ENCODE peak calls at places on chromosomes 2 and 18, in six cellular contexts. Q is H1, T is adrenal gland, J is uterus, S is transverse colon, L is vagina. Y is an unnamed sample. For H3K36me3, the result is how much of the 10 kb centered on the place peaks cover.

GRCh38 chr2:176280156-176280555 is 10.9 kb downstream of the MTX2 start:
- DNase-seq in Q (no peak), T (no peak), J (no peak), S (no peak), L (no peak), Y (no peak)

GRCh38 chr2:123514808-123515207 is 510.3 kb upstream of the CNTNAP5 start:
- DNase-seq in Q (no peak), T (no peak), J (no peak), S (no peak), L (no peak), Y (no peak)

GRCh38 chr2:230873670-230874401 is 9.1 kb downstream of the ITM2C start:
- DNase-seq in Q (peak), T (no peak), J (no peak), S (peak), L (no peak), Y (no peak)

GRCh38 chr2:3780477-3781402 is 77.4 kb downstream of the DCDC2C start:
- DNase-seq in Q (peak), T (peak), J (no peak), S (peak), L (no peak), Y (peak)

GRCh38 chr2:23346029-23346428 is 39.0 kb upstream of the KLHL29 start:
- DNase-seq in Q (no peak), T (no peak), J (no peak), S (no peak), L (no peak), Y (no peak)

GRCh38 chr2:84481702-84482101 is 22.6 kb upstream of the SUCLG1 start:
- DNase-seq in Q (no peak), T (no peak), J (no peak), S (no peak), L (no peak), Y (no peak)

GRCh38 chr2:223979730-223980396 is 22.6 kb downstream of the MRPL44 start:
- DNase-seq in Q (no peak), T (no peak), J (no peak), S (no peak), L (no peak), Y (no peak)

GRCh38 chr2:233079953-233080835 is 20.1 kb downstream of the INPP5D start:
- DNase-seq in Q (no peak), T (no peak), J (no peak), S (no peak), L (no peak), Y (no peak)

GRCh38 chr18:11391636-11392035 is 217.8 kb upstream of the SLC35G4 start:
- DNase-seq in Q (no peak), T (no peak), J (no peak), S (no peak), L (no peak), Y (no peak)

GRCh38 chr18:75247041-75247551 is 36.5 kb downstream of the TSHZ1 start:
- DNase-seq in Q (no peak), T (no peak), J (no peak), S (no peak), L (no peak), Y (no peak)

GRCh38 chr2:177518754-177519153 is 126.2 kb downstream of the AGPS start:
- DNase-seq in Q (no peak), T (no peak), J (no peak), S (no peak), L (no peak), Y (no peak)

GRCh38 chr18:73688851-73689659 is 458.6 kb downstream of the FBXO15 start:
- DNase-seq in Q (no peak), T (no peak), J (no peak), S (no peak), L (no peak), Y (no peak)

GRCh38 chr2:127429844-127430425 is 11.7 kb downstream of the PROC start:
- DNase-seq in Q (peak), T (no peak), J (no peak), S (no peak), L (peak), Y (no peak)

GRCh38 chr2:12488365-12488972 is 228.3 kb upstream of the TRIB2 start:
- DNase-seq in Q (no peak), T (no peak), J (no peak), S (no peak), L (no peak), Y (no peak)

GRCh38 chr18:12531747-12532146 is 124.0 kb downstream of the PRELID3A start:
- DNase-seq in Q (no peak), T (no peak), J (no peak), S (no peak), L (no peak), Y (no peak)

GRCh38 chr2:179186126-179186525 is 78.5 kb downstream of the SESTD1 start:
- DNase-seq in Q (no peak), T (no peak), J (no peak), S (no peak), L (no peak), Y (no peak)

GRCh38 chr18:3451989-3452749 is 2.2 kb downstream of the TGIF1 start:
- DNase-seq in Q (peak), T (peak), J (peak), S (peak), L (no peak), Y (peak)

GRCh38 chr2:241743620-241744019 is 9.2 kb downstream of the D2HGDH start:
- DNase-seq in Q (no peak), T (no peak), J (no peak), S (no peak), L (no peak), Y (no peak)

GRCh38 chr2:203625712-203626111 is 80.7 kb upstream of the CD28 start:
- DNase-seq in Q (no peak), T (no peak), J (no peak), S (no peak), L (no peak), Y (no peak)

GRCh38 chr18:24370120-24370519 is 27.5 kb downstream of the OSBPL1A start:
- DNase-seq in Q (peak), T (no peak), J (no peak), S (no peak), L (no peak), Y (no peak)

GRCh38 chr2:164831180-164831579 is 10.4 kb downstream of the COBLL1 start:
- DNase-seq in Q (no peak), T (no peak), J (no peak), S (no peak), L (no peak), Y (no peak)

GRCh38 chr2:241943209-241943850 is 73.8 kb downstream of the RTP5 start:
- DNase-seq in Q (no peak), T (no peak), J (no peak), S (no peak), L (no peak), Y (peak)

GRCh38 chr2:89833116-89833779 is 1141.8 kb downstream of the RPIA start:
- DNase-seq in Q (no peak), T (no peak), J (no peak), S (no peak), L (no peak), Y (no peak)

GRCh38 chr2:128834853-128835252 is 516.2 kb upstream of the HS6ST1 start:
- DNase-seq in Q (no peak), T (no peak), J (no peak), S (no peak), L (no peak), Y (no peak)

GRCh38 chr2:168208652-168209051 is 38.7 kb downstream of the STK39 start:
- DNase-seq in Q (no peak), T (no peak), J (no peak), S (no peak), L (no peak), Y (no peak)

GRCh38 chr18:3115430-3116025 is 102.6 kb upstream of the LPIN2 start:
- DNase-seq in Q (no peak), T (no peak), J (no peak), S (no peak), L (no peak), Y (no peak)

GRCh38 chr2:28389399-28390240 is 3.0 kb upstream of the FOSL2 start:
- DNase-seq in Q (no peak), T (no peak), J (no peak), S (no peak), L (no peak), Y (no peak)

GRCh38 chr2:28392297-28393114 is at the start of gene FOSL2:
- DNase-seq in Q (peak), T (peak), J (peak), S (peak), L (peak), Y (peak)

GRCh38 chr2:28390857-28391563 is 1.6 kb upstream of the FOSL2 start:
- DNase-seq in Q (peak), T (peak), J (peak), S (peak), L (no peak), Y (peak)

GRCh38 chr2:28391564-28392296 is 928 bp upstream of the FOSL2 start:
- DNase-seq in Q (peak), T (peak), J (peak), S (peak), L (no peak), Y (peak)

GRCh38 chr2:28390241-28390856 is 2.3 kb upstream of the FOSL2 start:
- DNase-seq in Q (peak), T (peak), J (peak), S (peak), L (no peak), Y (peak)
- TF ChIP-seq POLR2A in Q (no peak), T (peak), J (peak), S (no peak), L (peak), Y (peak)

GRCh38 chr2:197256021-197256420 is 54.6 kb downstream of the ANKRD44 start:
- DNase-seq in Q (no peak), T (no peak), J (no peak), S (no peak), L (no peak), Y (no peak)
- H3K4me3 ChIP-seq in Q (no peak), T (no peak), J (no peak), S (no peak), L (no peak), Y (no peak)

DNA sequence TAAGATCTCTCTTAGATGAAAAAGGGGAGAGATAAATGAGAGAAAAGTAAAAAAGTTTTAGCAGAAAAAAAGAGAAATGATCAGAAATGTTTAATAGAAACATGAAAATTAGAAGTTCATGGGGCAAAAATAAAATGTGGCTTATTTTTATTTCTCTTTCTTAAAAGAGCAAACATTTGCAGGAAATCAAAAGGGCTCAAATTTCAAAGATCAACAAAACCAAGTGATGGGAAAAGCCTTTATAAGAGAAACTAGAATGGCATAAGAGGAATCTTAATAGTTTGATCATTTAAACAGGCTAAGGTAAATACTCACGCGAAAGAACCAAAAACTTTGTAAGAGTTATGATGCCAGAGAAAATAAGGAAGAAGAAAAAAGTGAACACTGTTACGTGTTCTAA is 23.3 kb upstream of the DAW1 start:
- DNase-seq in Q (no peak), T (no peak), J (no peak), S (no peak), L (no peak), Y (no peak)
- H3K36me3 ChIP-seq in Q (under half), T (under half), J (under half), S (under half), L (under half), Y (under half)

GRCh38 chr2:73233154-73233931 is at the start of gene PRADC1:
- DNase-seq in Q (peak), T (peak), J (peak), S (peak), L (peak), Y (peak)
- TF ChIP-seq POLR2A in Q (no peak), T (peak), J (no peak), S (peak), L (no peak), Y (no peak)

GRCh38 chr2:44244135-44244871 is 31.0 kb upstream of the SLC3A1 start:
- DNase-seq in Q (no peak), T (peak), J (peak), S (peak), L (no peak), Y (peak)
- H3K4me3 ChIP-seq in Q (no peak), T (no peak), J (peak), S (peak), L (peak), Y (no peak)

DNA sequence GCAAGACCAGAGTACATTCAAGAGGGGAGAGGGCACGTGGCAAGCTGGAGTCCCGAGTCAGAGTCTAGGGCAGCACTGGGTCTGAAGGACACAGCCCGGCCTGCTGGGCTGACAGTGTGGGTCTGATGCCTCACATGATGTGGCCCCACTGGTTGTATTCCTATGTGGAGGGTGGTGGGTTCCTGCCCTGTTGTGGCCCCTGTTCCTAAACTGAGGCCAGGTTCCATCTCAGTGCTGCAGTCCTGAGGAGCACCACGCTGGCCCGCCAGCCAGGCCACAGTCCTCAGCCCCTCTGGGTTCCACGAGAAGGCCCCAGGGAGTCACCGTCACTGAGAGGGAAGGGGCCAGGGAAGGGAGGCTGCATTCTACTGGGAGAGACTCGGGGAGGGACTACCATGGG is 13.3 kb downstream of the TMEM127 start:
- DNase-seq in Q (no peak), T (no peak), J (no peak), S (no peak), L (no peak), Y (no peak)
- H3K36me3 ChIP-seq in Q (under half), T (under half), J (under half), S (under half), L (under half), Y (under half)

DNA sequence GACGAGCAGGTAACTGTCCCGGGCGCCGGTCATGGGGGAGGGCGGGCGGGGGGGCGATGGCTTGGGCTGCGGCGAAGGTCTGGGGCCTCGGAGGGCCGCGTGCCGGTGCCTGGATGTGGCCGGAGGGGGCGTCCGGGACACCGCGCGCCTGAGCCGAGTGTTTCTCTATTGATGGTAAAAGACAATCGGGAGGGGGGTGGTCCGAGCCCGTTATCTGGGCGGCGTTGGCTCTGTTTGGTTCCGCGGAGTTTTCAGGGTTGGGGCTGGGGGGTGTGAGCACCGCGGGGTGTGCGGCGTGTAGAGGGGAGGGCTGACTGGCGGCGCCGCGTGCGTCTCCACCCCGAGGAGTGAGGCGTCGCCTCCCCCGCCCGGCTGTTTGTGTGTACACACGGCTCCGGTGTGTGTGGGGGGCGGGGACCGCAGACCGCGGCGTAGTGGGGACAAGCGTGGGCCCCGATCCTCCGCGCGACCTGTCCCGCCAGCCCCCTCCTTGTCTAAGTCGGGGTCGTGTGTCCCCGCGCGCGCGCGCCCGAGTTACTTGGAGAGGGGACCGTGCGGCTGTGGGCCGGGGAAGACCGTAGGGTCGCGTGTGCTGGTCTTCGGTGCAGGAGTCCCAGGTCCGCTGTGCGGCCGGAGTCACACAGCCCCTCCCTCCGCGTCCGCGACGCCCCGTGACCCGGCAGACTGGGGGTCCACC is 1.6 kb downstream of the CTIF start:
- DNase-seq in Q (peak), T (peak), J (peak), S (peak), L (no peak), Y (peak)
- TF ChIP-seq POLR2A in Q (no peak), T (no peak), J (peak), S (no peak), L (no peak), Y (no peak)

GRCh38 chr2:207395535-207396251 is 134.1 kb upstream of the CREB1 start:
- DNase-seq in Q (no peak), T (no peak), J (no peak), S (no peak), L (no peak), Y (no peak)

GRCh38 chr2:207397917-207398655 is 131.7 kb upstream of the CREB1 start:
- DNase-seq in Q (no peak), T (no peak), J (no peak), S (no peak), L (no peak), Y (no peak)

GRCh38 chr2:207394203-207394741 is 135.5 kb upstream of the CREB1 start:
- DNase-seq in Q (no peak), T (no peak), J (no peak), S (no peak), L (no peak), Y (no peak)

GRCh38 chr2:207399301-207399700 is 130.5 kb upstream of the CREB1 start:
- DNase-seq in Q (no peak), T (no peak), J (no peak), S (no peak), L (no peak), Y (no peak)

DNA sequence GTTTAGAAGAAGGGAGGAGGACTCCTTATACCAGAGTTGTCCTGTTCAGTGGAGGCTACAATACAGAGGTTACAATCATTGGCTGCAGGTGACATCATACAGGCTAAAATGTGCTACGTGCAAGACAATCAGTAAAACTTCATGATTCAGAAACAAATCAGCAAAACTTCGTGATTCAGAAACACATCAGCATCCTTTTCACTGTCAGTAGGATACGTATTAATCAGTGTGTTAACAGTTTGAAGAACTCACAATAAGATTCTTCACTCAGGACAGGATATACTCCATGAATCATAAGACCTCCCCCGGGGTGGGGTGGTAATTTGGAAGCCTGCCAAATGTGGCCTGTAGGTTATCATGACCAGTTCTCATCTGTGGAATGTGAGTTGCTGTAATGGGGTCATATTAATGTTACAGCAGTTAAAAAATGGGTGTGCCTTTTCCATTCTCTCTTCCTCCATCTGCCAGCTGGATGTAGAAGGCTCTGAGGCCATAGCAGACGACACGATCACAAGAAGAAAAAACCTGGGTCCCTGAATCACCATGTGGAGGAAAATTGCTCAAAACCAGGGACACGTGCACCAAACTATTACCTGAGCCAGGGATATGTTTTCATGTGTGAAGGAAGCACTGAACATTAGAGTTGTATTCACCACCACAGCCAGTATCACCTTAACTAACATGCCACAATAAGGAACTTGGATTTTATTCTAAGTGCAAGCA is 134.8 kb upstream of the CREB1 start:
- DNase-seq in Q (no peak), T (peak), J (peak), S (no peak), L (no peak), Y (no peak)
- H3K4me3 ChIP-seq in Q (no peak), T (no peak), J (no peak), S (no peak), L (no peak), Y (no peak)

DNA sequence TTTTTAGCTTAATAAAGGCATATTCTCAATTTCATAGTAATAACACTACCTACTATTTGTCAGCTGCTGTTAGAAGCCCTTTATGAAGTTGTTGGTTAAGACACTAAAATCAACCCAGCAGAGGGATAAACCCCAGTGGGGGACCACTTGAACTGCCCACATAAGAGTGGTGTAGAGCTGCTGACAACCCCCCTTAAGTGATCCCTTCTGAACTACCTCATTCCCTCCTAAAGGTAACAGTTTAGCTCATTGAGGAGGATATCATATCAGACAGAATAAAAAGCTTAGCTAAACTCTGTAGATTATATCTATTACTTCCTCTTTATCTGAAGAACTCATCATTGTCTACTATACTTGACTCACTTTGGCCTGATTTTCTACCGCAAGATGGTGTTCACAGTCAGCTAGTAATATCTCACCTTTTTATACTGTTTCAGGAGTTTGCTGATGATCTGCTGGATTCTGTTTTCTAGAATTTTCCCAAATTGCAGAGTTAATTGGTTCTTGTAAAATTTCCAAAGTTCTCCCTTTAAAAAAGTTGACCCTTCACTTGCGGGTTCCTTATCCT is 16.2 kb downstream of the GALM start:
- DNase-seq in Q (no peak), T (no peak), J (no peak), S (no peak), L (no peak), Y (no peak)
- H3K36me3 ChIP-seq in Q (under half), T (under half), J (under half), S (under half), L (under half), Y (under half)

GRCh38 chr2:46297546-46298271 is 502 bp downstream of the EPAS1 start:
- DNase-seq in Q (peak), T (no peak), J (peak), S (peak), L (no peak), Y (peak)
- TF ChIP-seq POLR2A in Q (no peak), T (peak), J (no peak), S (peak), L (peak), Y (peak)

Y was measured in body of pancreas.